ENCODE peak calls at places on chromosome 6, in nine cellular contexts. Y is OCI-LY7, W is IMR-90, S is H9, I is hepatocyte, G is GM23248, Q is PC-3, K is fibroblast of lung, F is MM.1S. D is an unnamed sample.

GRCh38 chr6:41239467-41240159 is 11.5 kb downstream of the TREML4 start:
- DNase-seq in Y (no peak), W (no peak), S (peak; percentile 59), I (no peak), G (no peak), Q (no peak), K (no peak), F (no peak), D (no peak)

GRCh38 chr6:56387621-56388413 is 140.4 kb upstream of the COL21A1 start:
- DNase-seq in Y (no peak), W (no peak), S (no peak), I (peak; percentile 74), G (no peak), Q (peak; percentile 55), K (no peak), F (no peak), D (no peak)

GRCh38 chr6:81944661-81945060 is 192.2 kb upstream of the TENT5A start:
- DNase-seq in Y (no peak), W (no peak), S (no peak), I (no peak), G (no peak), Q (no peak), K (no peak), F (no peak), D (no peak)

GRCh38 chr6:151322570-151322969 is 68.8 kb downstream of the ZBTB2 start:
- DNase-seq in Y (no peak), W (no peak), S (no peak), I (no peak), G (no peak), Q (peak; percentile 28), K (no peak), F (no peak), D (no peak)

GRCh38 chr6:36716476-36717093 is 19.0 kb downstream of the RAB44 start:
- DNase-seq in Y (no peak), W (no peak), S (no peak), I (no peak), G (no peak), Q (no peak), K (no peak), F (no peak), D (peak; percentile 54)

GRCh38 chr6:16698988-16699868 is 62.0 kb downstream of the ATXN1 start:
- DNase-seq in Y (no peak), W (peak; percentile 62), S (no peak), I (peak; percentile 45), G (peak; percentile 69), Q (peak; percentile 53), K (no peak), F (no peak), D (no peak)

GRCh38 chr6:30915591-30915946 is 1.5 kb downstream of the VARS2 start:
- DNase-seq in Y (peak; percentile 61), W (peak; percentile 71), S (peak; percentile 44), I (peak; percentile 74), G (peak; percentile 77), Q (peak; percentile 77), K (peak; percentile 78), F (peak; percentile 51), D (peak; percentile 98)

GRCh38 chr6:137722749-137723272 is 144.2 kb upstream of the TNFAIP3 start:
- DNase-seq in Y (no peak), W (peak; percentile 37), S (no peak), I (no peak), G (no peak), Q (no peak), K (peak; percentile 43), F (peak; percentile 46), D (no peak)

GRCh38 chr6:124400600-124400999 is 561.6 kb upstream of the RNF217 start:
- DNase-seq in Y (no peak), W (no peak), S (no peak), I (no peak), G (no peak), Q (no peak), K (no peak), F (no peak), D (no peak)

GRCh38 chr6:108876929-108877775 is 28.9 kb downstream of the ARMC2 start:
- DNase-seq in Y (no peak), W (peak; percentile 67), S (no peak), I (no peak), G (peak; percentile 80), Q (no peak), K (peak; percentile 90), F (no peak), D (no peak)

GRCh38 chr6:154683756-154684523 is 49.3 kb upstream of the SCAF8 start:
- DNase-seq in Y (peak; percentile 69), W (peak; percentile 49), S (no peak), I (no peak), G (peak; percentile 70), Q (peak; percentile 19), K (peak; percentile 34), F (peak; percentile 21), D (peak; percentile 93)

GRCh38 chr6:92708270-92708669 is 711.1 kb downstream of the EPHA7 start:
- DNase-seq in Y (no peak), W (peak; percentile 12), S (no peak), I (no peak), G (no peak), Q (no peak), K (no peak), F (no peak), D (no peak)

GRCh38 chr6:106051241-106051640 is 34.9 kb upstream of the PRDM1 start:
- DNase-seq in Y (no peak), W (no peak), S (peak; percentile 80), I (no peak), G (no peak), Q (no peak), K (no peak), F (no peak), D (no peak)

GRCh38 chr6:100267721-100268123 is 197.0 kb downstream of the SIM1 start:
- DNase-seq in Y (no peak), W (peak; percentile 28), S (no peak), I (no peak), G (peak; percentile 9), Q (peak; percentile 31), K (peak; percentile 18), F (no peak), D (no peak)

GRCh38 chr6:40409143-40409542 is 178.0 kb downstream of the LRFN2 start:
- DNase-seq in Y (no peak), W (no peak), S (no peak), I (no peak), G (no peak), Q (no peak), K (no peak), F (no peak), D (no peak)

GRCh38 chr6:53752856-53753255 is 41.9 kb upstream of the LRRC1 start:
- DNase-seq in Y (no peak), W (peak; percentile 72), S (no peak), I (no peak), G (peak; percentile 89), Q (peak; percentile 83), K (peak; percentile 45), F (no peak), D (no peak)

GRCh38 chr6:100886078-100886477 is 4.9 kb upstream of the ASCC3 start:
- DNase-seq in Y (no peak), W (peak; percentile 53), S (no peak), I (no peak), G (peak; percentile 46), Q (no peak), K (no peak), F (no peak), D (no peak)

GRCh38 chr6:26043389-26044139 is 43.7 kb upstream of the HFE start:
- DNase-seq in Y (peak; percentile 98), W (peak; percentile 99), S (no peak), I (no peak), G (peak; percentile 96), Q (peak; percentile 99), K (peak; percentile 99), F (peak; percentile 95), D (peak; percentile 87)

GRCh38 chr6:81938014-81938761 is 185.7 kb upstream of the TENT5A start:
- DNase-seq in Y (no peak), W (peak; percentile 96), S (no peak), I (peak; percentile 85), G (peak; percentile 92), Q (peak; percentile 94), K (peak; percentile 88), F (peak; percentile 66), D (no peak)

GRCh38 chr6:63525186-63525878 is 46.9 kb upstream of the LOC128125822 start:
- DNase-seq in Y (peak; percentile 52), W (no peak), S (peak; percentile 39), I (no peak), G (no peak), Q (no peak), K (no peak), F (no peak), D (no peak)

DNA sequence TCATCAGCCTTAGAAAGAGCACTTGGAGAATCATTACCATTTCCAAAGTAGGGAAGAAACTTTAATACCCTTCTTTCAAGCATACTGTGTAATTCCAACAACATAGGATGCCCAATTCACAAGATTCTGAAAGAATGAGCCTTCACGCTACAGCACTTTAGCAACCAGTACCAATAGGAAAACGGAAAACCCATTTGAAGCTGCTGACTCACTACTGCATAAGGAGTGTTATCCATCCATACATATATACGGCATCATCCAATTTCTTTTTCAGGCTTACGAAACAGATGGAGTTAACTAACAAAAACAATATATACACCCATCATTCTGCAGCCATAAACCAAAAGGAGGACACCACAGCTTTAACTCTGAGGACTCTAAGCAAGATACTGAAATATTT is 25.0 kb downstream of the FYN start:
- DNase-seq in Y (no peak), W (peak; percentile 34), S (no peak), I (no peak), G (no peak), Q (no peak), K (no peak), F (no peak), D (no peak)
- H4K20me1 ChIP-seq in Y (no peaks in the 10 kb centered on the region), W (peaks cover 27% of the 10 kb centered on the region), S (no peaks in the 10 kb centered on the region), I (no peaks in the 10 kb centered on the region), G (peaks cover 29% of the 10 kb centered on the region), Q (no peaks in the 10 kb centered on the region), K (no peaks in the 10 kb centered on the region), F (no peaks in the 10 kb centered on the region), D (peaks cover 39% of the 10 kb centered on the region)

GRCh38 chr6:127276336-127276735 is 9.7 kb downstream of the RNF146 start:
- DNase-seq in Y (no peak), W (no peak), S (no peak), I (no peak), G (no peak), Q (no peak), K (no peak), F (no peak), D (no peak)
- H4K20me1 ChIP-seq in Y (no peaks in the 10 kb centered on the region), W (peaks cover 59% of the 10 kb centered on the region), S (no peaks in the 10 kb centered on the region), I (peaks cover 77% of the 10 kb centered on the region), G (peaks cover 46% of the 10 kb centered on the region), Q (no peaks in the 10 kb centered on the region), K (peaks cover 2% of the 10 kb centered on the region), F (no peaks in the 10 kb centered on the region), D (peaks cover 53% of the 10 kb centered on the region)

GRCh38 chr6:85672050-85672449 is 29.4 kb upstream of the SYNCRIP start:
- DNase-seq in Y (peak; percentile 14), W (no peak), S (peak; percentile 33), I (no peak), G (no peak), Q (no peak), K (no peak), F (no peak), D (no peak)
- H4K20me1 ChIP-seq in Y (peaks cover 32% of the 10 kb centered on the region), W (peaks cover 30% of the 10 kb centered on the region), S (no peaks in the 10 kb centered on the region), I (peaks cover 25% of the 10 kb centered on the region), G (peaks cover 14% of the 10 kb centered on the region), Q (peaks cover 34% of the 10 kb centered on the region), K (peaks cover 6% of the 10 kb centered on the region), F (peaks cover 17% of the 10 kb centered on the region), D (peaks cover 30% of the 10 kb centered on the region)

DNA sequence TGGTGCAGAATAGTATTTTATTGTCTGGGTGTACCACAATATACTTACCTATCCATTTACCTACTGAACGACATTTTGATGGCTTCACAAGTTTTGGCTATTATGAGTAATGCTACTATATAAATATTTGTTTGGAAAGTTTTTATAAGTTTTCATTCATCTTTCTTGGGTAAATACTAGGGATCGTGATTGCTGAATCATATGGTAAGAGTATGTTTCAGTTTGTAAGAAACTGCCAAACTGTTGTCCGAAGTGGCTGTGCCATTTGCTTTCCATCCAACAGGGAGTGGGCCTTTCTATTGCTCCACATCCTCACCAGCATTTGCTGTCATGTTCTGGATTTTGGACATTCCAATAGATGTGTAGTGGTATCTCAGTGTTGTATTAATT is 104.2 kb downstream of the CDYL start:
- DNase-seq in Y (no peak), W (no peak), S (no peak), I (no peak), G (no peak), Q (peak; percentile 88), K (no peak), F (no peak), D (no peak)
- H4K20me1 ChIP-seq in Y (no peaks in the 10 kb centered on the region), W (peaks cover 63% of the 10 kb centered on the region), S (no peaks in the 10 kb centered on the region), I (peaks cover 35% of the 10 kb centered on the region), G (peaks cover 41% of the 10 kb centered on the region), Q (peaks cover 12% of the 10 kb centered on the region), K (no peaks in the 10 kb centered on the region), F (no peaks in the 10 kb centered on the region), D (peaks cover 36% of the 10 kb centered on the region)

D was measured in osteoblast.